ENCODE peak calls at places on chromosomes 16 and 17, in five cellular contexts. One of them, this sample, is unnamed.

GRCh38 chr17:54891176-54891821 is 9.4 kb upstream of the TOM1L1 start:
- DNase-seq in HTR-8/SVneo: peak
- DNase-seq in sciatic nerve: no peak
- DNase-seq in OCI-M1: peak
- DNase-seq in progenitor cell of endocrine pancreas: peak
- DNase-seq in this sample: peak

GRCh38 chr17:50051082-50051576 is 4.8 kb upstream of the ITGA3 start:
- DNase-seq in HTR-8/SVneo: peak
- DNase-seq in sciatic nerve: no peak
- DNase-seq in OCI-M1: peak
- DNase-seq in progenitor cell of endocrine pancreas: no peak
- DNase-seq in this sample: peak

GRCh38 chr17:4597975-4598374 is 13.6 kb downstream of the SMTNL2 start:
- DNase-seq in HTR-8/SVneo: no peak
- DNase-seq in sciatic nerve: no peak
- DNase-seq in OCI-M1: no peak
- DNase-seq in progenitor cell of endocrine pancreas: no peak
- DNase-seq in this sample: no peak

GRCh38 chr17:80270104-80270503 is 9.5 kb downstream of the RNF213 start:
- DNase-seq in HTR-8/SVneo: no peak
- DNase-seq in sciatic nerve: no peak
- DNase-seq in OCI-M1: no peak
- DNase-seq in progenitor cell of endocrine pancreas: no peak
- DNase-seq in this sample: no peak

GRCh38 chr16:78821335-78821734 is 721.9 kb downstream of the WWOX start:
- DNase-seq in HTR-8/SVneo: no peak
- DNase-seq in sciatic nerve: no peak
- DNase-seq in OCI-M1: no peak
- DNase-seq in progenitor cell of endocrine pancreas: no peak
- DNase-seq in this sample: no peak

GRCh38 chr16:88049020-88049419 is 97.8 kb downstream of the BANP start:
- DNase-seq in HTR-8/SVneo: no peak
- DNase-seq in sciatic nerve: no peak
- DNase-seq in OCI-M1: no peak
- DNase-seq in progenitor cell of endocrine pancreas: no peak
- DNase-seq in this sample: no peak

GRCh38 chr17:75764711-75765421 is at the start of gene GALK1:
- DNase-seq in HTR-8/SVneo: peak
- DNase-seq in sciatic nerve: peak
- DNase-seq in OCI-M1: peak
- DNase-seq in progenitor cell of endocrine pancreas: peak
- DNase-seq in this sample: peak

GRCh38 chr17:44375196-44376017 is 11.8 kb upstream of the FAM171A2 start:
- DNase-seq in HTR-8/SVneo: no peak
- DNase-seq in sciatic nerve: no peak
- DNase-seq in OCI-M1: no peak
- DNase-seq in progenitor cell of endocrine pancreas: no peak
- DNase-seq in this sample: no peak

GRCh38 chr17:65433592-65433991 is 127.9 kb downstream of the AXIN2 start:
- DNase-seq in HTR-8/SVneo: no peak
- DNase-seq in sciatic nerve: no peak
- DNase-seq in OCI-M1: peak
- DNase-seq in progenitor cell of endocrine pancreas: no peak
- DNase-seq in this sample: no peak

GRCh38 chr16:10172848-10173655 is 9.2 kb downstream of the GRIN2A start:
- DNase-seq in HTR-8/SVneo: peak
- DNase-seq in sciatic nerve: no peak
- DNase-seq in OCI-M1: peak
- DNase-seq in progenitor cell of endocrine pancreas: no peak
- DNase-seq in this sample: peak

This sample was measured in MV-4-11.